ENCODE peak calls at places on chromosome 5, in nine cellular contexts. D, R, A, Q, F, T, G, Y and I are unnamed samples.

GRCh38 chr5:68419101-68419636 is 203.6 kb downstream of the PIK3R1 start:
- DNase-seq in D (no peak), R (no peak), A (no peak), Q (no peak), F (no peak), T (no peak), G (no peak), Y (no peak), I (no peak)

GRCh38 chr5:39100851-39101396 is 26.7 kb upstream of the RICTOR start:
- DNase-seq in D (peak), R (no peak), A (peak), Q (peak), F (peak), T (no peak), G (peak), Y (no peak), I (peak)

GRCh38 chr5:97570242-97570641 is 387.2 kb upstream of the RIOK2 start:
- DNase-seq in D (no peak), R (no peak), A (no peak), Q (no peak), F (no peak), T (no peak), G (no peak), Y (no peak), I (no peak)

GRCh38 chr5:142182840-142183239 is 74.3 kb downstream of the NDFIP1 start:
- DNase-seq in D (no peak), R (no peak), A (no peak), Q (no peak), F (no peak), T (no peak), G (no peak), Y (no peak), I (no peak)

GRCh38 chr5:128144491-128144890 is 60.9 kb downstream of the SLC12A2 start:
- DNase-seq in D (peak), R (no peak), A (peak), Q (no peak), F (peak), T (no peak), G (no peak), Y (no peak), I (no peak)

GRCh38 chr5:83281658-83282057 is 189.9 kb upstream of the VCAN start:
- DNase-seq in D (peak), R (no peak), A (no peak), Q (peak), F (peak), T (no peak), G (peak), Y (no peak), I (peak)

GRCh38 chr5:124706041-124706440 is 40.4 kb downstream of the ZNF608 start:
- DNase-seq in D (no peak), R (no peak), A (no peak), Q (no peak), F (no peak), T (no peak), G (no peak), Y (no peak), I (no peak)

GRCh38 chr5:168085321-168086040 is 206.0 kb upstream of the WWC1 start:
- DNase-seq in D (no peak), R (no peak), A (no peak), Q (no peak), F (no peak), T (no peak), G (no peak), Y (no peak), I (no peak)

GRCh38 chr5:33229216-33229615 is 211.5 kb upstream of the TARS1 start:
- DNase-seq in D (no peak), R (no peak), A (no peak), Q (no peak), F (no peak), T (no peak), G (no peak), Y (no peak), I (no peak)

GRCh38 chr5:73370620-73371583 is 77.7 kb downstream of the FOXD1 start:
- DNase-seq in D (peak), R (no peak), A (peak), Q (peak), F (peak), T (no peak), G (peak), Y (no peak), I (no peak)

GRCh38 chr5:1052076-1052475 is 43.5 kb downstream of the NKD2 start:
- DNase-seq in D (no peak), R (no peak), A (no peak), Q (no peak), F (no peak), T (no peak), G (no peak), Y (no peak), I (no peak)

GRCh38 chr5:78633710-78634109 is 14.9 kb downstream of the LHFPL2 start:
- DNase-seq in D (no peak), R (no peak), A (no peak), Q (no peak), F (peak), T (no peak), G (no peak), Y (no peak), I (no peak)

GRCh38 chr5:122156724-122157325 is 27.5 kb downstream of the ZNF474 start:
- DNase-seq in D (peak), R (no peak), A (no peak), Q (peak), F (peak), T (no peak), G (peak), Y (no peak), I (no peak)

GRCh38 chr5:143372187-143372829 is 31.2 kb downstream of the NR3C1 start:
- DNase-seq in D (no peak), R (no peak), A (no peak), Q (peak), F (no peak), T (no peak), G (peak), Y (no peak), I (no peak)

GRCh38 chr5:59357421-59357977 is 536.0 kb downstream of the PDE4D start:
- DNase-seq in D (peak), R (peak), A (no peak), Q (no peak), F (peak), T (no peak), G (peak), Y (no peak), I (no peak)

GRCh38 chr5:67516959-67517358 is 320.4 kb upstream of the CD180 start:
- DNase-seq in D (peak), R (no peak), A (no peak), Q (peak), F (peak), T (no peak), G (peak), Y (no peak), I (no peak)

GRCh38 chr5:121273818-121274433 is 577.8 kb upstream of the FTMT start:
- DNase-seq in D (peak), R (no peak), A (peak), Q (peak), F (peak), T (no peak), G (peak), Y (no peak), I (peak)

GRCh38 chr5:10424124-10424731 is 17.5 kb upstream of the ROPN1L start:
- DNase-seq in D (peak), R (no peak), A (no peak), Q (peak), F (peak), T (no peak), G (peak), Y (no peak), I (no peak)

GRCh38 chr5:87954121-87954520 is 314.5 kb downstream of the TMEM161B start:
- DNase-seq in D (no peak), R (no peak), A (no peak), Q (no peak), F (no peak), T (no peak), G (no peak), Y (no peak), I (no peak)

GRCh38 chr5:33321026-33321425 is 119.7 kb upstream of the TARS1 start:
- DNase-seq in D (peak), R (no peak), A (peak), Q (peak), F (peak), T (no peak), G (peak), Y (no peak), I (peak)

GRCh38 chr5:135063511-135064234 is 29.6 kb upstream of the PITX1 start:
- DNase-seq in D (no peak), R (no peak), A (no peak), Q (no peak), F (no peak), T (no peak), G (no peak), Y (no peak), I (no peak)

GRCh38 chr5:372556-372910 is 51.0 kb downstream of the AHRR start:
- DNase-seq in D (no peak), R (no peak), A (no peak), Q (no peak), F (no peak), T (peak), G (no peak), Y (no peak), I (no peak)

GRCh38 chr5:163504091-163504931 is 1.1 kb upstream of the MAT2B start:
- DNase-seq in D (peak), R (peak), A (no peak), Q (peak), F (peak), T (peak), G (peak), Y (no peak), I (no peak)

GRCh38 chr5:154287136-154287535 is 96.6 kb downstream of the GALNT10 start:
- DNase-seq in D (peak), R (peak), A (peak), Q (peak), F (peak), T (no peak), G (peak), Y (no peak), I (no peak)

DNA sequence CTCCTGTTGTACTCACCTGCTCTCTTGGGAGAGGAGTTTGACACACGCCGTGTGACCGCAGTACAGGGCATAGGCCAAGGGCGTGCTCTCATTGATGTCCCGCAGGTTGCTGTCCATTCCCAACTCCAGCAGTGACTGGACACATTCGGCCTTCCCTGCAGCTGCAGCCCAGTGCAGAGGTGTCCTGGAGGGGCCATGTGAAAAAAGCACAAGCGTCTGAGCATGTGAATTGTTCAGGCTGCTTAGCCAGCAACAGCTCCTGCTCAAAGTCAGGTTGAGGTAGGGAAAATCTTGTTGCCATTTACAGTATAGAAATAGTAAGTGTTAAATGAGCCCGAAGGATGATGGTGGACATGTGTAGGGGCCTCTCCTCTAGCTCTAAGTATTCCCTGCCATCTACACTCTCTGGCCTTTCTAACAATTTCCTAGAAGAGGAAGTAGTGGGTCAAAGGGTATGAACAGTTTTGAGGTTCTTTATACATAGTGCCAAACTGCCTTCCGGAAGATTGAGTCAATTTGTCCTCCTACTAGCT is 116.5 kb downstream of the ANKRD55 start:
- DNase-seq in D (no peak), R (no peak), A (no peak), Q (no peak), F (no peak), T (no peak), G (peak), Y (no peak), I (no peak)
- H3K4me3 ChIP-seq in D (no peak), R (no peak), A (no peak), Q (no peak), F (no peak), T (no peak), G (no peak), Y (no peak), I (no peak)

DNA sequence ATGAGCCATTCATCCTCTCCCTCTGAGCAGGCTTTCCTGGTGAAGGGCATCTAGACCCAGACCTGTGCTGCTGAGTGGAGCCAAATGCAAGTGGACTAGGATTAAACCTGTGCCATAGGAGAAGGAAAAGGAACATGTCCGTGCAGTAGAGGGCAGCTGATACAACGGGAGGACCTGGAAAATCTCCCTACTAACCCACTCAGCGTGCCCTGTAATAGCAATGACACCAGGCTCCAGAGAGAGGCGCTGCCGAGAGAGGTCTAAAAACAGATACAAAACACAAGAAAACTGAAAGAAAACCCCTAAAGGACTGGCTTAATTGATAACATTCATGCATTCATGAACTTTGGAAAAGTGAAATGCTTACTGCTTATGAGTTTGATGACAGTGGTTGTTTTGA is 60.8 kb downstream of the PFDN1 start:
- DNase-seq in D (no peak), R (no peak), A (no peak), Q (no peak), F (no peak), T (no peak), G (no peak), Y (no peak), I (no peak)
- TF ChIP-seq CTCF in D (peak), R (no peak), A (no peak), Q (no peak), F (no peak), T (no peak), G (peak), Y (no peak), I (no peak)

GRCh38 chr5:103357636-103358035 is 99.1 kb downstream of the MACIR start:
- DNase-seq in D (no peak), R (no peak), A (no peak), Q (no peak), F (no peak), T (no peak), G (no peak), Y (no peak), I (no peak)

GRCh38 chr5:103360475-103360874 is 101.9 kb downstream of the MACIR start:
- DNase-seq in D (no peak), R (no peak), A (no peak), Q (no peak), F (no peak), T (no peak), G (no peak), Y (no peak), I (no peak)

GRCh38 chr5:103355590-103355989 is 97.0 kb downstream of the MACIR start:
- DNase-seq in D (no peak), R (no peak), A (no peak), Q (no peak), F (no peak), T (no peak), G (no peak), Y (no peak), I (no peak)

GRCh38 chr5:103356344-103357091 is 98.0 kb downstream of the MACIR start:
- DNase-seq in D (no peak), R (no peak), A (no peak), Q (no peak), F (no peak), T (no peak), G (no peak), Y (no peak), I (no peak)

GRCh38 chr5:103358305-103358996 is 99.9 kb downstream of the MACIR start:
- DNase-seq in D (no peak), R (no peak), A (no peak), Q (no peak), F (no peak), T (no peak), G (peak), Y (no peak), I (no peak)
- H3K4me3 ChIP-seq in D (no peak), R (no peak), A (no peak), Q (no peak), F (no peak), T (no peak), G (no peak), Y (no peak), I (no peak)

GRCh38 chr5:129171194-129171944 is 76.8 kb downstream of the ISOC1 start:
- DNase-seq in D (no peak), R (no peak), A (no peak), Q (no peak), F (no peak), T (no peak), G (no peak), Y (no peak), I (no peak)

GRCh38 chr5:129177451-129177850 is 82.9 kb downstream of the ISOC1 start:
- DNase-seq in D (no peak), R (no peak), A (no peak), Q (peak), F (no peak), T (no peak), G (no peak), Y (no peak), I (no peak)

GRCh38 chr5:129174447-129174846 is 79.9 kb downstream of the ISOC1 start:
- DNase-seq in D (no peak), R (no peak), A (no peak), Q (no peak), F (no peak), T (no peak), G (peak), Y (no peak), I (no peak)

GRCh38 chr5:129172561-129172960 is 78.0 kb downstream of the ISOC1 start:
- DNase-seq in D (no peak), R (no peak), A (no peak), Q (peak), F (no peak), T (no peak), G (peak), Y (no peak), I (no peak)
- TF ChIP-seq CTCF in D (no peak), R (no peak), A (no peak), Q (no peak), F (no peak), T (peak), G (peak), Y (no peak), I (no peak)

GRCh38 chr5:86572825-86573224 is 44.9 kb upstream of the COX7C start:
- DNase-seq in D (no peak), R (no peak), A (no peak), Q (no peak), F (no peak), T (no peak), G (no peak), Y (no peak), I (no peak)

GRCh38 chr5:86565197-86565789 is 52.4 kb upstream of the COX7C start:
- DNase-seq in D (no peak), R (no peak), A (no peak), Q (no peak), F (no peak), T (no peak), G (no peak), Y (no peak), I (no peak)

DNA sequence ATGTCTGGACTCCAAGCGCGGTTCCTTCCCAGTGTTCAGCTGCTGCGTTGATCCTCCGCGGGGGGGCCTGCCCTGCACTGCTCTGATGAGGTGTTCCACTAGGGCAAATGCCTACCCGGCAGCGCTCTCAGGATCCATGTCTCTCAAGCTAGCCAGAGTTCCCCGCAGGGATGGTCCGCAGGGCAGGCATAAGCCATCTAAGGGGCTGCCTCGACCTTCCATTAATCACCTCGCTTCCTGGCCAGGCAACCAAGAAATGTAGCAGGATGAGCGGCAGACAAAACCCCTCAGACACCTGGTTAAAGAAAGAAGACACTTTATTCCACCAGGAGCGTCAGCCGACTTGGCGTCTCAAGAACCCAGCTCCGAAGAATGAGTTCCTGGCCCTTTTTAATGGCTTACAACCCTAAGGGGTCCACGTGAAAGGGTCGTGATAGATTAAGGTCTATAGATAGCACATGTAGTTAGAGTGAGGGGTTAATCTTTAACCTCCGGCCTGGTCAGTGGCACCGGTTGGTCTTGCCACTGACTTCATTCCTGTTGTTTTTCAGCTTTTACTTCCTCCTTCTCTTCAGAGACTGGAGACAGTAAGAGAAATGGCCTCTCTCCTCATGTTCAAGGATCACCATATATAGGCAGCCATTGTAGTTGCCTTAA is 47.2 kb upstream of the COX7C start:
- DNase-seq in D (no peak), R (no peak), A (no peak), Q (no peak), F (no peak), T (no peak), G (no peak), Y (no peak), I (no peak)
- H3K4me3 ChIP-seq in D (no peak), R (no peak), A (no peak), Q (no peak), F (no peak), T (no peak), G (no peak), Y (no peak), I (peak)

GRCh38 chr5:54671111-54671531 is 153.6 kb downstream of the SNX18 start:
- DNase-seq in D (no peak), R (no peak), A (no peak), Q (peak), F (no peak), T (no peak), G (peak), Y (no peak), I (no peak)

GRCh38 chr5:54676964-54677363 is 159.4 kb downstream of the SNX18 start:
- DNase-seq in D (no peak), R (no peak), A (no peak), Q (no peak), F (no peak), T (no peak), G (no peak), Y (no peak), I (no peak)

GRCh38 chr5:54672867-54673266 is 155.3 kb downstream of the SNX18 start:
- DNase-seq in D (no peak), R (no peak), A (no peak), Q (peak), F (no peak), T (no peak), G (no peak), Y (no peak), I (no peak)

GRCh38 chr5:54676466-54676865 is 158.9 kb downstream of the SNX18 start:
- DNase-seq in D (no peak), R (no peak), A (no peak), Q (no peak), F (no peak), T (no peak), G (peak), Y (no peak), I (no peak)

DNA sequence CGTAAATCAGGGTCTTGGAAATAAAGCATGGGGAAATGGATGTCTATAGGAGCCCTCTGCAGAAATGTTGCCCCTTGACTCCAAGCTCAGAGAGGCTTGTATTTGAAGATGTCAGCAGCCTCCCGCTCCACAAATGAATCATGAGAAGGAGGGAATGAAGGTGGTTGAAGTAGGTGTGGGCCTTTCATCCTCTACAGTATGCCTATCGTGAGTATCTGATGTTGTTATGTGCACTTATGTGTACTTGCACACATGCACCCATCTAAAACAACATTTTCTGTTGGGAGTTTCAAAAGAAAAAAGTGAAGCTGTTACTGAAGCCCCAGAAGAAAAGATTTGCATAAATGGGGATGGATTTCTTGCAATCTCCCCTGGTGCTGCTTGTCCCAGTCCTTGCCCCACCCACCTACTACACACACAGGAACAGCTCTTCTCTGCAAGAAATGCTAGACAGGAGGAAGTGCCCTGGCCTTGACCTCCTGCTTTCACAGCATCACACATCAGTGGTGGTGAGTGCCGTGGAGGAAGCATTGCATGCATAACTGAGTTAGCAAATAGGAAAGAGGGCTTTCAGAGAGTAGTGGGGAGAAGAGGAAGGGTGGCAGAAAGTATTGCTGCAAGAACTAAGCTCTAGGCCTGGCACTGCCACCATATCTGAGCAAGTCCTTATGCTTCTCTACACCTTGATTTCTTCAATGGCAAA is 156.1 kb downstream of the SNX18 start:
- DNase-seq in D (peak), R (peak), A (no peak), Q (peak), F (peak), T (no peak), G (peak), Y (peak), I (no peak)
- TF ChIP-seq CTCF in D (no peak), R (no peak), A (no peak), Q (no peak), F (no peak), T (no peak), G (no peak), Y (no peak), I (no peak)